ENCODE peak calls at places on chromosomes 16 and 17, in four cellular contexts. Q is BJ, C is WTC11, Y is cardiac fibroblast. N is an unnamed sample.
A peak's percentile ranks its signal among the peaks of the same experiment; 100 is the strongest.

GRCh38 chr17:81422776-81423697 is 27.8 kb downstream of the BAHCC1 start:
- DNase-seq in Q (peak; percentile 72), C (no peak), Y (peak; percentile 98), N (peak; percentile 97)

GRCh38 chr17:57236686-57237299 is 19.5 kb upstream of the MSI2 start:
- DNase-seq in Q (no peak), C (no peak), Y (no peak), N (no peak)

GRCh38 chr16:23423496-23424049 is 29.4 kb downstream of the COG7 start:
- DNase-seq in Q (peak; percentile 97), C (no peak), Y (peak; percentile 94), N (peak; percentile 95)

GRCh38 chr16:54277845-54278703 is 8.5 kb downstream of the IRX3 start:
- DNase-seq in Q (no peak), C (no peak), Y (no peak), N (no peak)

GRCh38 chr16:85570735-85571562 is 42.2 kb upstream of the GSE1 start:
- DNase-seq in Q (no peak), C (no peak), Y (no peak), N (no peak)

GRCh38 chr16:86432691-86433090 is 77.6 kb upstream of the FOXF1 start:
- DNase-seq in Q (no peak), C (no peak), Y (no peak), N (peak; percentile 44)

GRCh38 chr17:83091257-83092141 is 12.1 kb downstream of the METRNL start:
- DNase-seq in Q (no peak), C (no peak), Y (no peak), N (no peak)

GRCh38 chr17:69524854-69525253 is 110.4 kb downstream of the MAP2K6 start:
- DNase-seq in Q (no peak), C (no peak), Y (no peak), N (no peak)

GRCh38 chr16:1261131-1261917 is 5.5 kb downstream of the TPSD1 start:
- DNase-seq in Q (no peak), C (peak; percentile 59), Y (no peak), N (no peak)

GRCh38 chr17:64780096-64781012 is 118.2 kb upstream of the SMURF2 start:
- DNase-seq in Q (no peak), C (peak; percentile 87), Y (no peak), N (no peak)

GRCh38 chr16:48609453-48610023 is 442 bp downstream of the N4BP1 start:
- DNase-seq in Q (no peak), C (peak; percentile 56), Y (peak; percentile 74), N (peak; percentile 50)

GRCh38 chr17:3843935-3844516 is 2.0 kb downstream of the NCBP3 start:
- DNase-seq in Q (no peak), C (peak; percentile 67), Y (peak; percentile 55), N (peak; percentile 14)

GRCh38 chr17:27649929-27650328 is 18.9 kb downstream of the LGALS9 start:
- DNase-seq in Q (no peak), C (no peak), Y (no peak), N (no peak)

GRCh38 chr16:89610108-89610453 is 3.4 kb upstream of the DPEP1 start:
- DNase-seq in Q (no peak), C (no peak), Y (no peak), N (no peak)

GRCh38 chr17:285751-286422 is 66.7 kb downstream of the RPH3AL start:
- DNase-seq in Q (no peak), C (no peak), Y (no peak), N (no peak)
- TF ChIP-seq CTCF in Q (no peak), C (no peak), Y (no peak), N (no peak)

GRCh38 chr16:70370924-70371323 is 24.2 kb downstream of the DDX19A start:
- DNase-seq in Q (no peak), C (no peak), Y (no peak), N (no peak)
- TF ChIP-seq CTCF in Q (no peak), C (no peak), Y (no peak), N (no peak)

DNA sequence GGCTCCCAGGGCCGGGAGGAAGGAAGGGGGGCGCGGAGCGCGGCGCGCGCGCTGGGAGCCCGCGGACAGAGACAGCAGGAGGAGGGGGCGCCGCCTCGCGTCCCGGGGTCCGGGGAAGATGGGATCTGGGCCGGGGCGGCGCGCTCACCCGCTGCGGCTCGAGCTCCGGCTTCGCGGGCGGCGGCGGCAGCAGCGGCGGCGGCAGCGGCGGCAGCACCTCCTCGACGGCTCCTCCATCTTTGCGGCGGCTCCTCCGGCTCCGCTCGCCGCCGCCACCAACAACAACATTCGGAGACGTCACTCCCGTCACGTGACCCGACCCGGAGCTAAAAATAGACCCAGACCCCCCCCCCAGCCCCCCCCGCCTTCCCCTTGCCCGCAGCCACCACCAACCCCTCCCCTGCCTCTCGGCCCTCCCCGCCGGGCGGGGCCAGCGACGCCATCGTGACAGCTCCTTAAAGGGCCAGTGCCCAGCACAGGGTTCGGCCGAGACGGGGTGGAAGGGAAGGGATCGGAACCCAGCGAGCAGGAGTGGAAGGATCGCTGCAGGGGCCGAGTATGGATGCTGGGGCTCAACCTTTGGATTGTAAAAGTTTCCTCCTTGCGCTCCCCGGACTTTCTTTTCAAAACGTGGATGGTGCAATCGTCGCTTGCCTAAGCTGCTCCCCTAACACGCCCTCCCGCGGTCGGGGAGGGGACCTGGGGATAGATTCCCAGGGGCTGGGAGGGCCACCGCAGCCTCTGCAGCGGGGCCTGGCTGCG is at the start of gene HDAC5:
- DNase-seq in Q (peak; percentile 53), C (peak; percentile 95), Y (peak; percentile 96), N (peak; percentile 96)
- TF ChIP-seq CTCF in Q (peak; percentile 74), C (no peak), Y (peak; percentile 61), N (peak; percentile 62)

GRCh38 chr16:57670206-57670605 is 2.1 kb downstream of the ADGRG3 start:
- DNase-seq in Q (no peak), C (no peak), Y (no peak), N (no peak)

GRCh38 chr16:57667526-57668258 is 414 bp upstream of the ADGRG3 start:
- DNase-seq in Q (no peak), C (peak; percentile 66), Y (no peak), N (peak; percentile 39)

GRCh38 chr16:57668259-57668563 is at the start of gene ADGRG3:
- DNase-seq in Q (no peak), C (no peak), Y (no peak), N (no peak)

GRCh38 chr16:57668630-57669475 is 747 bp downstream of the ADGRG3 start:
- DNase-seq in Q (no peak), C (no peak), Y (no peak), N (no peak)

DNA sequence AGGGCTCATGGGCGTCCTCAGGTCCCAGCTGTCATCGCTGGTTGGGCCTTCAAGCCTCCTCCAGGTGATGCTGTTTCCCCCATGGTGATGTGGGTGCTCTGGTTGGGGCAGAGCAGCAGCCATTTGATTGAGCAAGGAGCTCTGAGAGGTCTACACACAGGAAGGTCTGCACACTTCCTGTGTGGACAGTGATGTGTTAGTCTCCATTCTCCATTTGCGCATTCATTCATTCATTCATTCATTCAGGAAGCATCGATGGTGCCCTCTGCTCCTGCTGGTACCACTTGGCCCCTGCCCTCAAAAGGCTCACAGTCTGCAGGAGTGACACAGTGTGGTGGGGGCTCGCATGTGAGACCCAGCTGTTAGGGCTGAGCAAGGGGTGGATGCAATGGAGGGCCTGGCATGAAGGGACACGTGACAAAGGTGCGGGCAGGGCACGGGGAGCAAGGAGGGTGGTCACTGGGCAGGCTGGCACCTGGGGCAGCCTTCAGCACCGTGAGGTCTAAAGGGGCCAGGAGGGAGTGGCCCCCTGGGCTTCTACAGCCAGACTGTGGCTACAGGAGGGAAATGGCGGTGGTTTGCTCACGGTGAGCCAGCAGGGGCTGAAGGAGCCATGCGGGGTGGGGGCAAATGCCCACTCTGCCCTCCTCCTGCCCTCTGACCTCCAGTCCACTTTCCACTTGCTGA is 1.5 kb downstream of the ADGRG3 start:
- DNase-seq in Q (no peak), C (no peak), Y (no peak), N (no peak)
- TF ChIP-seq CTCF in Q (no peak), C (no peak), Y (no peak), N (no peak)

DNA sequence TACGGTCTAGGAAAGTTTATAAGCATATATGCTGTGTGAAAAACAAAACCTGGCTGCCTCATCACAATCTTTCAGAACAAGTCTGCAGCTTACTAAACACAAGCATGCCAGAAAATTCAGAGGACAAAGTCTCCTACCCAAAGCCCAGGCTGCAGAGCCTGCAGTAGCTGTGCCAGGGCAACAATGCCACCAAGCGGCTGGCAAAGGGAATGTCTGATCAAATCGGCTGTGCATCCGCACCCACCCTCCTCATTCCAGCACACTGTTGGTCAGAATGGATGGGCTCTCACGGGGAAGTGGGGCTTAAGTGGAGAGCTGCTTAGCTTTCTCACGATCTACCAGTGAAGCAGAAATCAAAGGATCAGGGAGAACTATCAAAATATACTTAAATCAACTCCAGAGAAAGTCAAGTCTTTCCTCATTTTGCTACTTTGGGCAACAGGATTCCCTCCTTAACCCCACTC is 73.5 kb downstream of the CYTH1 start:
- DNase-seq in Q (peak; percentile 39), C (peak; percentile 76), Y (peak; percentile 89), N (peak; percentile 86)
- TF ChIP-seq CTCF in Q (peak; percentile 89), C (peak; percentile 66), Y (peak; percentile 93), N (peak; percentile 88)

GRCh38 chr17:34447406-34447805 is 84.4 kb upstream of the CCL1 start:
- DNase-seq in Q (no peak), C (no peak), Y (no peak), N (no peak)

GRCh38 chr17:34442387-34443111 is 79.5 kb upstream of the CCL1 start:
- DNase-seq in Q (no peak), C (no peak), Y (no peak), N (no peak)

GRCh38 chr17:34445145-34445544 is 82.1 kb upstream of the CCL1 start:
- DNase-seq in Q (no peak), C (no peak), Y (no peak), N (no peak)

GRCh38 chr17:34443832-34444469 is 80.9 kb upstream of the CCL1 start:
- DNase-seq in Q (no peak), C (peak; percentile 56), Y (no peak), N (no peak)
- TF ChIP-seq CTCF in Q (no peak), C (peak; percentile 40), Y (no peak), N (no peak)

GRCh38 chr16:77194295-77195231 is 3.6 kb downstream of the MON1B start:
- DNase-seq in Q (no peak), C (no peak), Y (no peak), N (no peak)

GRCh38 chr16:77199211-77199610 is at the start of gene SYCE1L:
- DNase-seq in Q (no peak), C (no peak), Y (no peak), N (no peak)

GRCh38 chr16:77195411-77195810 is 3.8 kb upstream of the SYCE1L start:
- DNase-seq in Q (no peak), C (no peak), Y (no peak), N (no peak)

GRCh38 chr16:77193377-77193776 is 2.4 kb downstream of the MON1B start:
- DNase-seq in Q (no peak), C (no peak), Y (no peak), N (no peak)

DNA sequence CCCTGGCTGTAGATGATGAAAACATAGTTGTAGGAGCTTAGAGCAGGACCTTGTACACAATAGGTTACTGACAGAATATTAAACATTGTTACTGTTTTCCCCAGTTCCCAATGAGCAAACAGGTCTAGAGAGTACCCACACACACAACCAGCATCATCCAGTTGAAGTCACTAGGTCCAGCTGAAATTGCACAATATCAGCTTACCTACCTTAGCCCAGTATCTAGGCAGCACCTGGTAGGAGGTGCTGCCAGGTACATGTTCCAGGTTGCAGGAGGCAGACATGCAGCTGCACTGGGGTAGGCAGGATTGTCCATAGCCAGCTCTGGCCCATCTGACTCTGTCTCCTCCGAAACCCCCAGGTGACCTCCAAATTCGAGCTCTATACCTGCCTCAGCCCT is 1.5 kb upstream of the SYCE1L start:
- DNase-seq in Q (no peak), C (no peak), Y (no peak), N (no peak)
- TF ChIP-seq CTCF in Q (no peak), C (no peak), Y (no peak), N (no peak)